ENCODE peak calls at places on chromosomes 5 and 9, in five cellular contexts. One of them, this sample, is unnamed.

GRCh38 chr5:6674421-6674820 is 38.8 kb upstream of the TENT4A start:
- DNase-seq in MM.1S: no peak
- DNase-seq in GM12878: no peak
- DNase-seq in right cardiac atrium: no peak
- DNase-seq in sigmoid colon: no peak
- DNase-seq in this sample: no peak

GRCh38 chr5:181138258-181138657 is 7.3 kb upstream of the OR2V1 start:
- DNase-seq in MM.1S: no peak
- DNase-seq in GM12878: no peak
- DNase-seq in right cardiac atrium: no peak
- DNase-seq in sigmoid colon: no peak
- DNase-seq in this sample: no peak

GRCh38 chr5:143060018-143060417 is 289.8 kb downstream of the ARHGAP26 start:
- DNase-seq in MM.1S: no peak
- DNase-seq in GM12878: no peak
- DNase-seq in right cardiac atrium: no peak
- DNase-seq in sigmoid colon: no peak
- DNase-seq in this sample: no peak

GRCh38 chr5:103891151-103891550 is 328.6 kb upstream of the NUDT12 start:
- DNase-seq in MM.1S: no peak
- DNase-seq in GM12878: no peak
- DNase-seq in right cardiac atrium: no peak
- DNase-seq in sigmoid colon: no peak
- DNase-seq in this sample: no peak

GRCh38 chr9:113873446-113873845 is 2.7 kb upstream of the ZNF618 start:
- DNase-seq in MM.1S: no peak
- DNase-seq in GM12878: no peak
- DNase-seq in right cardiac atrium: no peak
- DNase-seq in sigmoid colon: no peak
- DNase-seq in this sample: no peak

GRCh38 chr5:180633283-180634177 is 15.9 kb downstream of the FLT4 start:
- DNase-seq in MM.1S: no peak
- DNase-seq in GM12878: no peak
- DNase-seq in right cardiac atrium: no peak
- DNase-seq in sigmoid colon: peak; percentile 50
- DNase-seq in this sample: no peak

GRCh38 chr5:139676951-139677367 is 28.8 kb downstream of the CXXC5 start:
- DNase-seq in MM.1S: no peak
- DNase-seq in GM12878: no peak
- DNase-seq in right cardiac atrium: no peak
- DNase-seq in sigmoid colon: no peak
- DNase-seq in this sample: no peak

GRCh38 chr9:76394023-76394895 is at the start of gene RFK:
- DNase-seq in MM.1S: peak; percentile 91
- DNase-seq in GM12878: peak; percentile 48
- DNase-seq in right cardiac atrium: peak; percentile 95
- DNase-seq in sigmoid colon: peak; percentile 97
- DNase-seq in this sample: peak; percentile 93

GRCh38 chr5:140042551-140043507 is at the start of gene NRG2:
- DNase-seq in MM.1S: peak; percentile 60
- DNase-seq in GM12878: no peak
- DNase-seq in right cardiac atrium: peak; percentile 74
- DNase-seq in sigmoid colon: peak; percentile 90
- DNase-seq in this sample: peak; percentile 59

GRCh38 chr9:89641980-89642379 is 37.2 kb downstream of the GADD45G start:
- DNase-seq in MM.1S: no peak
- DNase-seq in GM12878: no peak
- DNase-seq in right cardiac atrium: no peak
- DNase-seq in sigmoid colon: no peak
- DNase-seq in this sample: no peak

GRCh38 chr5:16749626-16750025 is 132.8 kb upstream of the RETREG1 start:
- DNase-seq in MM.1S: no peak
- DNase-seq in GM12878: no peak
- DNase-seq in right cardiac atrium: no peak
- DNase-seq in sigmoid colon: no peak
- DNase-seq in this sample: no peak

DNA sequence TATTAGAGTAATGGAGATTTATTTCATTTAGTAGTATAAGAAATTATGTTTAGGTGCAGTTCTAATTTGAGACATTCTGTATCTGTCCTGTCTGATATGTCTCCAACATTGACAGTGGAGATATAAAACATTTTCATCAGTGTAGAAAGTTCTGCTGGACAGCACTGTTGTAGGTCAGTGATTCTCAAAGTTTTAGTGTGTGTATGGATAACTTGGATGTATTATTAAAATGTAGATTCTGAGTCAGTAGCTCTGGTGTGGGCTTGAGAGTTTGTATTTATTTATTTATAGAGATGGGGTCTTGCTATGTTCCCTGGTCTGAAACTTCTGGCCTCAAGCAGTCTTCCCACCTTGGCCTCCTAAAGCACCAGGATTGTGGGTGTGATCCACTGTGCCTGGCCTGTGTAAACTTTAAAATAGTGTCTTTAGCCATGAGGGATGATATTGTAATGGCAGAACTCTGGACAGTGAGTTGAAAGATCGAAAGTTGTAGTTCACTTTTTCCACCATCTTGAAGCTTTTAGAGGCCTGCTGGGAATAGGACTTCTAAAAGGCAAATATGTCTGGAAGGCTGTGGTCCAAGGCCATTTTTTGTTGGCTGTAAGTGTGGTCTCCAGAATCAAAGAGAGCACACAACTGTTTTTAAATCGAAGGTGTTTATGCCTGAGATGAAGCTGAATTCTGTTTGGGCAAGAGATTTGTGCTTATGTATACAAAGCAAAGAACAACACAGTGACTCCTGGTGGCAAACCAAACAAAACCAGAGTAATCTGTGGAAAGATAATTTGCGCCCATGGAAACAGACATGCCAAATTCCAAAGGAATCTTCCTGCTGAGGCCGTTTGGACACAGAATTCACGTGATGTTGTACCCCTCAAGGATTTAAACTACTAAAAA is 12.4 kb downstream of the UBAP1 start:
- DNase-seq in MM.1S: no peak
- DNase-seq in GM12878: no peak
- DNase-seq in right cardiac atrium: no peak
- DNase-seq in sigmoid colon: no peak
- DNase-seq in this sample: no peak
- H3K4me3 ChIP-seq in MM.1S: no peak overlapping the region
- H3K4me3 ChIP-seq in GM12878: no peak overlapping the region
- H3K4me3 ChIP-seq in right cardiac atrium: no peak overlapping the region
- H3K4me3 ChIP-seq in sigmoid colon: no peak overlapping the region
- H3K4me3 ChIP-seq in this sample: no peak overlapping the region

GRCh38 chr5:177296581-177296980 is 6.9 kb downstream of the RAB24 start:
- DNase-seq in MM.1S: peak; percentile 53
- DNase-seq in GM12878: no peak
- DNase-seq in right cardiac atrium: no peak
- DNase-seq in sigmoid colon: no peak
- DNase-seq in this sample: no peak
- H3K27ac ChIP-seq in MM.1S: peak overlapping the region; percentile 78
- H3K27ac ChIP-seq in GM12878: no peak overlapping the region
- H3K27ac ChIP-seq in right cardiac atrium: no peak overlapping the region
- H3K27ac ChIP-seq in sigmoid colon: no peak overlapping the region
- H3K27ac ChIP-seq in this sample: peak overlapping the region; percentile 17

GRCh38 chr5:108504974-108505373 is 123.1 kb upstream of the FBXL17 start:
- DNase-seq in MM.1S: no peak
- DNase-seq in GM12878: no peak
- DNase-seq in right cardiac atrium: no peak
- DNase-seq in sigmoid colon: no peak
- DNase-seq in this sample: no peak
- H3K4me1 ChIP-seq in MM.1S: no peaks in the 10 kb centered on the region
- H3K4me1 ChIP-seq in GM12878: no peaks in the 10 kb centered on the region
- H3K4me1 ChIP-seq in right cardiac atrium: no peaks in the 10 kb centered on the region
- H3K4me1 ChIP-seq in sigmoid colon: no peaks in the 10 kb centered on the region
- H3K4me1 ChIP-seq in this sample: no peaks in the 10 kb centered on the region

DNA sequence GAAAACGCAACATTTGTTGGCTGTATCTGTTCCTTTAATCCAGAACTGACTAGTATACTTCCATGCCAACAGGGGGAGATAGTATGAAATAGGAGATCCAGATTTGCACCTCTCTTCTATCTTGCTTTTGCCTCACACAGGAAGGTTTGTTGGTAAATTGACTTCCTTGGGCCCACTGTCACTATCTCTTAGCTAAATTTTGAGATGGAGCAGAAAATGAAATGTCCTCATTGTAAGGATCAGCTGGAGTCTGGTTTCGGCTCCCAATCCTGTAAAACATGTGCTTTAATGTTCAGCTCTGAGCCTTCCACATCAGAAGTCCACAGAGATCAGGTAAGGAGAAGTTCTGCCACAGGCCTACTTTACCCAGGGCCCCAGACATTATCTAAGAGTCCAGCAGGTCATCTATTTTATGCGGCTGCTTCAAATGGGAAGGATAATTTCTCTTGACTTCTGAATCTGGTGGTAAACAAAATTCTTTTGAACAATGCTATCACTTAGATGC is 176.8 kb downstream of the FER start:
- DNase-seq in MM.1S: peak; percentile 78
- DNase-seq in GM12878: no peak
- DNase-seq in right cardiac atrium: no peak
- DNase-seq in sigmoid colon: no peak
- DNase-seq in this sample: peak; percentile 35
- H3K4me3 ChIP-seq in MM.1S: peak overlapping the region; percentile 68
- H3K4me3 ChIP-seq in GM12878: no peak overlapping the region
- H3K4me3 ChIP-seq in right cardiac atrium: no peak overlapping the region
- H3K4me3 ChIP-seq in sigmoid colon: no peak overlapping the region
- H3K4me3 ChIP-seq in this sample: peak overlapping the region; percentile 61

GRCh38 chr5:150723845-150724244 is 23.0 kb upstream of the RBM22 start:
- DNase-seq in MM.1S: no peak
- DNase-seq in GM12878: no peak
- DNase-seq in right cardiac atrium: no peak
- DNase-seq in sigmoid colon: no peak
- DNase-seq in this sample: no peak
- H3K27ac ChIP-seq in MM.1S: no peak overlapping the region
- H3K27ac ChIP-seq in GM12878: no peak overlapping the region
- H3K27ac ChIP-seq in right cardiac atrium: no peak overlapping the region
- H3K27ac ChIP-seq in sigmoid colon: no peak overlapping the region
- H3K27ac ChIP-seq in this sample: no peak overlapping the region

GRCh38 chr9:73038089-73038509 is 85.2 kb upstream of the ALDH1A1 start:
- DNase-seq in MM.1S: no peak
- DNase-seq in GM12878: no peak
- DNase-seq in right cardiac atrium: no peak
- DNase-seq in sigmoid colon: no peak
- DNase-seq in this sample: no peak

GRCh38 chr9:73038613-73039012 is 85.8 kb upstream of the ALDH1A1 start:
- DNase-seq in MM.1S: no peak
- DNase-seq in GM12878: no peak
- DNase-seq in right cardiac atrium: peak; percentile 20
- DNase-seq in sigmoid colon: peak; percentile 84
- DNase-seq in this sample: no peak

GRCh38 chr9:73037613-73038012 is 84.8 kb upstream of the ALDH1A1 start:
- DNase-seq in MM.1S: peak; percentile 11
- DNase-seq in GM12878: no peak
- DNase-seq in right cardiac atrium: no peak
- DNase-seq in sigmoid colon: no peak
- DNase-seq in this sample: no peak

GRCh38 chr9:73039916-73040263 is 87.0 kb upstream of the ALDH1A1 start:
- DNase-seq in MM.1S: no peak
- DNase-seq in GM12878: no peak
- DNase-seq in right cardiac atrium: no peak
- DNase-seq in sigmoid colon: no peak
- DNase-seq in this sample: no peak

DNA sequence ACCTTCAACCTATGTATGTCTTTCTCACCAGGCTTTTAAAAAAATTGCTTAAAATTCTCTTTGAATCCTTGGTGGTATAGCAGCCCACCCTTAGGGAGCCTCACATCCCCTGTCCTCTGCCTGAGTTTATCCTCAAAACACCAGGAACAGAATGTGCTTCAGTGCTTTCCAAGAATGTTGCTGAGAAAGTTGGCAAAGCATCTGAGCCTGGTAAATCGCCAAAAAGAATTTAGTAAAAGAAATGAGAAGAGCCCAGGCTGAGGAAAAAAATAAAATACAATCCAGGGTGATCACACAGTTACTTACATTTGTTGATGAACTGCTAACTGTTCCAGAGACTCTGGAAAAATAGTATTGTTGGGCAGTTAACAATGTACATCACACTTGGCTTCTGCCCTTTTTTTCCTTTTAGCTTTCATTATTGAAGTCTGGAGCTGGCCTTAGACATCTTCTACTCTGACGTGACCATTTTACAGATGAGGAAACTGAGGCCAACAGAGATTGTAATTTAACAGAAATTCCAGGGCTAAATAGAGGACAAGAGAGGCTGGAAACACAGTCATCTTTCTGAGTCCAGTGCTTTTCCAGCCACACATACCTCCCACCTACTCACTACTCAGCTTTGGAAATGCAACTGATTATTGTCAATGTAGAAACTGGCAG is 86.5 kb upstream of the ALDH1A1 start:
- DNase-seq in MM.1S: no peak
- DNase-seq in GM12878: no peak
- DNase-seq in right cardiac atrium: no peak
- DNase-seq in sigmoid colon: peak; percentile 82
- DNase-seq in this sample: no peak
- H3K4me1 ChIP-seq in MM.1S: no peaks in the 10 kb centered on the region
- H3K4me1 ChIP-seq in GM12878: no peaks in the 10 kb centered on the region
- H3K4me1 ChIP-seq in right cardiac atrium: peaks cover 7% of the 10 kb centered on the region
- H3K4me1 ChIP-seq in sigmoid colon: peaks cover 47% of the 10 kb centered on the region
- H3K4me1 ChIP-seq in this sample: no peaks in the 10 kb centered on the region

GRCh38 chr9:133608881-133609280 is 308 bp downstream of the FAM163B start:
- DNase-seq in MM.1S: no peak
- DNase-seq in GM12878: no peak
- DNase-seq in right cardiac atrium: no peak
- DNase-seq in sigmoid colon: no peak
- DNase-seq in this sample: no peak
- H3K4me3 ChIP-seq in MM.1S: no peak overlapping the region
- H3K4me3 ChIP-seq in GM12878: no peak overlapping the region
- H3K4me3 ChIP-seq in right cardiac atrium: no peak overlapping the region
- H3K4me3 ChIP-seq in sigmoid colon: no peak overlapping the region
- H3K4me3 ChIP-seq in this sample: no peak overlapping the region

This sample was measured in OCI-LY7.